ENCODE peak calls at places on chromosomes 7 and 10, in five cellular contexts. I is memory B cell, S is ELF-1, C is RPMI7951, U is EH. K is an unnamed sample.

GRCh38 chr7:7512861-7513597 is 22.6 kb downstream of the COL28A1 start:
- DNase-seq in I (no peak), S (no peak), C (peak; percentile 28), U (no peak), K (no peak)

GRCh38 chr7:86644282-86645173 is 819 bp downstream of the GRM3 start:
- DNase-seq in I (no peak), S (peak; percentile 40), C (no peak), U (no peak), K (peak; percentile 5)

GRCh38 chr10:123241391-123242141 is 87.4 kb downstream of the BUB3 start:
- DNase-seq in I (peak; percentile 48), S (no peak), C (no peak), U (peak; percentile 3), K (no peak)

GRCh38 chr7:155808551-155809331 is 3.5 kb downstream of the SHH start:
- DNase-seq in I (no peak), S (no peak), C (no peak), U (no peak), K (peak; percentile 55)

GRCh38 chr7:41640487-41640886 is 62.4 kb downstream of the INHBA start:
- DNase-seq in I (no peak), S (no peak), C (peak; percentile 24), U (no peak), K (no peak)

GRCh38 chr7:98354052-98354451 is 46.8 kb downstream of the BAIAP2L1 start:
- DNase-seq in I (no peak), S (peak; percentile 61), C (peak; percentile 65), U (no peak), K (peak; percentile 17)

GRCh38 chr10:113362645-113363091 is 190.2 kb upstream of the HABP2 start:
- DNase-seq in I (no peak), S (peak; percentile 62), C (peak; percentile 71), U (peak; percentile 66), K (peak; percentile 47)

GRCh38 chr10:34702093-34702952 is 112.8 kb downstream of the PARD3 start:
- DNase-seq in I (no peak), S (peak; percentile 77), C (no peak), U (no peak), K (no peak)

GRCh38 chr7:12990440-12990839 is 303.0 kb downstream of the ARL4A start:
- DNase-seq in I (no peak), S (no peak), C (no peak), U (no peak), K (no peak)

GRCh38 chr10:75733135-75733890 is 301.9 kb downstream of the LRMDA start:
- DNase-seq in I (no peak), S (no peak), C (no peak), U (no peak), K (no peak)

GRCh38 chr10:75592014-75592842 is 160.8 kb downstream of the LRMDA start:
- DNase-seq in I (no peak), S (no peak), C (no peak), U (no peak), K (no peak)

GRCh38 chr10:31098091-31098490 is 66.4 kb upstream of the ZNF438 start:
- DNase-seq in I (no peak), S (no peak), C (no peak), U (no peak), K (no peak)

GRCh38 chr10:46236537-46236887 is 50.3 kb upstream of the ANTXRL start:
- DNase-seq in I (no peak), S (no peak), C (no peak), U (no peak), K (no peak)

K was measured in Daoy.